ENCODE peak calls at places on chromosomes 2 and 18, in seven cellular contexts. One of them, this sample, is unnamed.

GRCh38 chr2:19736191-19736831 is 165.5 kb downstream of the TTC32 start:
- DNase-seq in neural progenitor cell: no peak
- DNase-seq in NCI-H2029: no peak
- DNase-seq in NAMALWA: no peak
- DNase-seq in activated CD8-positive, alpha-beta memory T cell treated with anti-CD3 and anti-CD28 coated beads for 1 hour: no peak
- DNase-seq in stimulated activated CD4-positive, alpha-beta T cell treated with anti-CD3 and anti-CD28 coated beads, Interleukin-1b, Interleukin-23, amount 100 ng/mL, for 1 hour: no peak
- DNase-seq in AG04449: no peak
- DNase-seq in this sample: no peak

GRCh38 chr2:143830476-143830875 is 689.4 kb downstream of the ZEB2 start:
- DNase-seq in neural progenitor cell: no peak
- DNase-seq in stimulated activated CD4-positive, alpha-beta T cell treated with anti-CD3 and anti-CD28 coated beads, Interleukin-1b, Interleukin-23, amount 100 ng/mL, for 1 hour: no peak
- DNase-seq in NCI-H2029: no peak
- DNase-seq in AG04449: no peak
- DNase-seq in activated CD8-positive, alpha-beta memory T cell treated with anti-CD3 and anti-CD28 coated beads for 1 hour: no peak
- DNase-seq in NAMALWA: no peak
- DNase-seq in this sample: no peak

GRCh38 chr2:222319576-222320440 is 21.0 kb upstream of the PAX3 start:
- DNase-seq in activated CD8-positive, alpha-beta memory T cell treated with anti-CD3 and anti-CD28 coated beads for 1 hour: no peak
- DNase-seq in NAMALWA: no peak
- DNase-seq in AG04449: no peak
- DNase-seq in neural progenitor cell: no peak
- DNase-seq in stimulated activated CD4-positive, alpha-beta T cell treated with anti-CD3 and anti-CD28 coated beads, Interleukin-1b, Interleukin-23, amount 100 ng/mL, for 1 hour: no peak
- DNase-seq in NCI-H2029: peak
- DNase-seq in this sample: no peak

GRCh38 chr2:145845207-145845894 is 1325.4 kb upstream of the ZEB2 start:
- DNase-seq in AG04449: no peak
- DNase-seq in neural progenitor cell: no peak
- DNase-seq in activated CD8-positive, alpha-beta memory T cell treated with anti-CD3 and anti-CD28 coated beads for 1 hour: no peak
- DNase-seq in NCI-H2029: peak
- DNase-seq in stimulated activated CD4-positive, alpha-beta T cell treated with anti-CD3 and anti-CD28 coated beads, Interleukin-1b, Interleukin-23, amount 100 ng/mL, for 1 hour: no peak
- DNase-seq in NAMALWA: peak
- DNase-seq in this sample: no peak

GRCh38 chr2:144181006-144181405 is 338.9 kb downstream of the ZEB2 start:
- DNase-seq in activated CD8-positive, alpha-beta memory T cell treated with anti-CD3 and anti-CD28 coated beads for 1 hour: no peak
- DNase-seq in NAMALWA: no peak
- DNase-seq in stimulated activated CD4-positive, alpha-beta T cell treated with anti-CD3 and anti-CD28 coated beads, Interleukin-1b, Interleukin-23, amount 100 ng/mL, for 1 hour: no peak
- DNase-seq in NCI-H2029: no peak
- DNase-seq in neural progenitor cell: no peak
- DNase-seq in AG04449: peak
- DNase-seq in this sample: no peak

GRCh38 chr18:44742741-44743311 is 62.1 kb downstream of the SETBP1 start:
- DNase-seq in stimulated activated CD4-positive, alpha-beta T cell treated with anti-CD3 and anti-CD28 coated beads, Interleukin-1b, Interleukin-23, amount 100 ng/mL, for 1 hour: no peak
- DNase-seq in NCI-H2029: peak
- DNase-seq in NAMALWA: no peak
- DNase-seq in AG04449: no peak
- DNase-seq in activated CD8-positive, alpha-beta memory T cell treated with anti-CD3 and anti-CD28 coated beads for 1 hour: no peak
- DNase-seq in neural progenitor cell: peak
- DNase-seq in this sample: peak

GRCh38 chr2:128291161-128291843 is 27.4 kb downstream of the HS6ST1 start:
- DNase-seq in AG04449: no peak
- DNase-seq in NCI-H2029: no peak
- DNase-seq in NAMALWA: no peak
- DNase-seq in stimulated activated CD4-positive, alpha-beta T cell treated with anti-CD3 and anti-CD28 coated beads, Interleukin-1b, Interleukin-23, amount 100 ng/mL, for 1 hour: no peak
- DNase-seq in neural progenitor cell: no peak
- DNase-seq in activated CD8-positive, alpha-beta memory T cell treated with anti-CD3 and anti-CD28 coated beads for 1 hour: no peak
- DNase-seq in this sample: no peak

GRCh38 chr2:209395232-209395631 is 28.6 kb upstream of the MAP2 start:
- DNase-seq in stimulated activated CD4-positive, alpha-beta T cell treated with anti-CD3 and anti-CD28 coated beads, Interleukin-1b, Interleukin-23, amount 100 ng/mL, for 1 hour: no peak
- DNase-seq in activated CD8-positive, alpha-beta memory T cell treated with anti-CD3 and anti-CD28 coated beads for 1 hour: no peak
- DNase-seq in NAMALWA: no peak
- DNase-seq in AG04449: no peak
- DNase-seq in NCI-H2029: no peak
- DNase-seq in neural progenitor cell: no peak
- DNase-seq in this sample: no peak

GRCh38 chr18:77448046-77448445 is 198.4 kb downstream of the GALR1 start:
- DNase-seq in AG04449: no peak
- DNase-seq in activated CD8-positive, alpha-beta memory T cell treated with anti-CD3 and anti-CD28 coated beads for 1 hour: no peak
- DNase-seq in NAMALWA: no peak
- DNase-seq in NCI-H2029: no peak
- DNase-seq in neural progenitor cell: no peak
- DNase-seq in stimulated activated CD4-positive, alpha-beta T cell treated with anti-CD3 and anti-CD28 coated beads, Interleukin-1b, Interleukin-23, amount 100 ng/mL, for 1 hour: no peak
- DNase-seq in this sample: no peak

GRCh38 chr18:48550101-48550729 is 11.4 kb downstream of the CTIF start:
- DNase-seq in NAMALWA: no peak
- DNase-seq in neural progenitor cell: no peak
- DNase-seq in stimulated activated CD4-positive, alpha-beta T cell treated with anti-CD3 and anti-CD28 coated beads, Interleukin-1b, Interleukin-23, amount 100 ng/mL, for 1 hour: no peak
- DNase-seq in NCI-H2029: no peak
- DNase-seq in AG04449: no peak
- DNase-seq in activated CD8-positive, alpha-beta memory T cell treated with anti-CD3 and anti-CD28 coated beads for 1 hour: no peak
- DNase-seq in this sample: no peak

GRCh38 chr2:43343573-43344304 is 117.3 kb upstream of the ZFP36L2 start:
- DNase-seq in NCI-H2029: peak
- DNase-seq in AG04449: peak
- DNase-seq in activated CD8-positive, alpha-beta memory T cell treated with anti-CD3 and anti-CD28 coated beads for 1 hour: no peak
- DNase-seq in neural progenitor cell: no peak
- DNase-seq in NAMALWA: no peak
- DNase-seq in stimulated activated CD4-positive, alpha-beta T cell treated with anti-CD3 and anti-CD28 coated beads, Interleukin-1b, Interleukin-23, amount 100 ng/mL, for 1 hour: no peak
- DNase-seq in this sample: peak

GRCh38 chr2:86300496-86300895 is 36.9 kb downstream of the REEP1 start:
- DNase-seq in NAMALWA: no peak
- DNase-seq in AG04449: no peak
- DNase-seq in stimulated activated CD4-positive, alpha-beta T cell treated with anti-CD3 and anti-CD28 coated beads, Interleukin-1b, Interleukin-23, amount 100 ng/mL, for 1 hour: no peak
- DNase-seq in neural progenitor cell: no peak
- DNase-seq in activated CD8-positive, alpha-beta memory T cell treated with anti-CD3 and anti-CD28 coated beads for 1 hour: no peak
- DNase-seq in NCI-H2029: no peak
- DNase-seq in this sample: no peak

GRCh38 chr2:31337197-31337596 is 77.3 kb downstream of the XDH start:
- DNase-seq in NCI-H2029: no peak
- DNase-seq in neural progenitor cell: no peak
- DNase-seq in stimulated activated CD4-positive, alpha-beta T cell treated with anti-CD3 and anti-CD28 coated beads, Interleukin-1b, Interleukin-23, amount 100 ng/mL, for 1 hour: no peak
- DNase-seq in activated CD8-positive, alpha-beta memory T cell treated with anti-CD3 and anti-CD28 coated beads for 1 hour: no peak
- DNase-seq in AG04449: no peak
- DNase-seq in NAMALWA: no peak
- DNase-seq in this sample: no peak

GRCh38 chr2:190136259-190136658 is 73.7 kb upstream of the MSTN start:
- DNase-seq in activated CD8-positive, alpha-beta memory T cell treated with anti-CD3 and anti-CD28 coated beads for 1 hour: no peak
- DNase-seq in NCI-H2029: no peak
- DNase-seq in AG04449: no peak
- DNase-seq in NAMALWA: no peak
- DNase-seq in neural progenitor cell: no peak
- DNase-seq in stimulated activated CD4-positive, alpha-beta T cell treated with anti-CD3 and anti-CD28 coated beads, Interleukin-1b, Interleukin-23, amount 100 ng/mL, for 1 hour: no peak
- DNase-seq in this sample: no peak

GRCh38 chr18:13267517-13267916 is 49.0 kb downstream of the LDLRAD4 start:
- DNase-seq in NAMALWA: no peak
- DNase-seq in AG04449: no peak
- DNase-seq in NCI-H2029: no peak
- DNase-seq in neural progenitor cell: no peak
- DNase-seq in activated CD8-positive, alpha-beta memory T cell treated with anti-CD3 and anti-CD28 coated beads for 1 hour: no peak
- DNase-seq in stimulated activated CD4-positive, alpha-beta T cell treated with anti-CD3 and anti-CD28 coated beads, Interleukin-1b, Interleukin-23, amount 100 ng/mL, for 1 hour: no peak
- DNase-seq in this sample: no peak

GRCh38 chr2:181780159-181781081 is 100.1 kb upstream of the NEUROD1 start:
- DNase-seq in stimulated activated CD4-positive, alpha-beta T cell treated with anti-CD3 and anti-CD28 coated beads, Interleukin-1b, Interleukin-23, amount 100 ng/mL, for 1 hour: no peak
- DNase-seq in NCI-H2029: no peak
- DNase-seq in AG04449: no peak
- DNase-seq in activated CD8-positive, alpha-beta memory T cell treated with anti-CD3 and anti-CD28 coated beads for 1 hour: no peak
- DNase-seq in neural progenitor cell: no peak
- DNase-seq in NAMALWA: no peak
- DNase-seq in this sample: no peak

GRCh38 chr2:116988303-116988702 is 826.2 kb upstream of the DDX18 start:
- DNase-seq in neural progenitor cell: no peak
- DNase-seq in stimulated activated CD4-positive, alpha-beta T cell treated with anti-CD3 and anti-CD28 coated beads, Interleukin-1b, Interleukin-23, amount 100 ng/mL, for 1 hour: no peak
- DNase-seq in NAMALWA: no peak
- DNase-seq in AG04449: no peak
- DNase-seq in NCI-H2029: no peak
- DNase-seq in activated CD8-positive, alpha-beta memory T cell treated with anti-CD3 and anti-CD28 coated beads for 1 hour: no peak
- DNase-seq in this sample: no peak

GRCh38 chr2:127607399-127607908 is 38.5 kb upstream of the GPR17 start:
- DNase-seq in neural progenitor cell: no peak
- DNase-seq in NAMALWA: no peak
- DNase-seq in stimulated activated CD4-positive, alpha-beta T cell treated with anti-CD3 and anti-CD28 coated beads, Interleukin-1b, Interleukin-23, amount 100 ng/mL, for 1 hour: no peak
- DNase-seq in NCI-H2029: no peak
- DNase-seq in AG04449: no peak
- DNase-seq in activated CD8-positive, alpha-beta memory T cell treated with anti-CD3 and anti-CD28 coated beads for 1 hour: no peak
- DNase-seq in this sample: no peak

GRCh38 chr2:61786876-61787275 is 67.0 kb downstream of the FAM161A start:
- DNase-seq in neural progenitor cell: no peak
- DNase-seq in activated CD8-positive, alpha-beta memory T cell treated with anti-CD3 and anti-CD28 coated beads for 1 hour: no peak
- DNase-seq in AG04449: no peak
- DNase-seq in NAMALWA: no peak
- DNase-seq in stimulated activated CD4-positive, alpha-beta T cell treated with anti-CD3 and anti-CD28 coated beads, Interleukin-1b, Interleukin-23, amount 100 ng/mL, for 1 hour: no peak
- DNase-seq in NCI-H2029: no peak
- DNase-seq in this sample: no peak

GRCh38 chr2:173866858-173867620 is 98.1 kb downstream of the SP3 start:
- DNase-seq in NAMALWA: no peak
- DNase-seq in AG04449: no peak
- DNase-seq in activated CD8-positive, alpha-beta memory T cell treated with anti-CD3 and anti-CD28 coated beads for 1 hour: no peak
- DNase-seq in NCI-H2029: peak
- DNase-seq in neural progenitor cell: peak
- DNase-seq in stimulated activated CD4-positive, alpha-beta T cell treated with anti-CD3 and anti-CD28 coated beads, Interleukin-1b, Interleukin-23, amount 100 ng/mL, for 1 hour: no peak
- DNase-seq in this sample: no peak

GRCh38 chr2:188678921-188679320 is 295.3 kb upstream of the COL3A1 start:
- DNase-seq in NAMALWA: no peak
- DNase-seq in neural progenitor cell: no peak
- DNase-seq in NCI-H2029: no peak
- DNase-seq in activated CD8-positive, alpha-beta memory T cell treated with anti-CD3 and anti-CD28 coated beads for 1 hour: no peak
- DNase-seq in stimulated activated CD4-positive, alpha-beta T cell treated with anti-CD3 and anti-CD28 coated beads, Interleukin-1b, Interleukin-23, amount 100 ng/mL, for 1 hour: no peak
- DNase-seq in AG04449: peak
- DNase-seq in this sample: no peak

GRCh38 chr2:170582747-170583463 is 132.2 kb upstream of the SP5 start:
- DNase-seq in activated CD8-positive, alpha-beta memory T cell treated with anti-CD3 and anti-CD28 coated beads for 1 hour: no peak
- DNase-seq in neural progenitor cell: peak
- DNase-seq in NCI-H2029: no peak
- DNase-seq in stimulated activated CD4-positive, alpha-beta T cell treated with anti-CD3 and anti-CD28 coated beads, Interleukin-1b, Interleukin-23, amount 100 ng/mL, for 1 hour: no peak
- DNase-seq in AG04449: no peak
- DNase-seq in NAMALWA: no peak
- DNase-seq in this sample: no peak

GRCh38 chr2:37631698-37632097 is 39.7 kb downstream of the CDC42EP3 start:
- DNase-seq in NCI-H2029: no peak
- DNase-seq in AG04449: no peak
- DNase-seq in neural progenitor cell: no peak
- DNase-seq in activated CD8-positive, alpha-beta memory T cell treated with anti-CD3 and anti-CD28 coated beads for 1 hour: no peak
- DNase-seq in stimulated activated CD4-positive, alpha-beta T cell treated with anti-CD3 and anti-CD28 coated beads, Interleukin-1b, Interleukin-23, amount 100 ng/mL, for 1 hour: no peak
- DNase-seq in NAMALWA: no peak
- DNase-seq in this sample: no peak

GRCh38 chr2:74441690-74442482 is at the start of gene RTKN:
- DNase-seq in activated CD8-positive, alpha-beta memory T cell treated with anti-CD3 and anti-CD28 coated beads for 1 hour: no peak
- DNase-seq in neural progenitor cell: peak
- DNase-seq in NCI-H2029: peak
- DNase-seq in NAMALWA: no peak
- DNase-seq in AG04449: no peak
- DNase-seq in stimulated activated CD4-positive, alpha-beta T cell treated with anti-CD3 and anti-CD28 coated beads, Interleukin-1b, Interleukin-23, amount 100 ng/mL, for 1 hour: no peak
- DNase-seq in this sample: no peak

GRCh38 chr2:53442783-53443182 is 324.8 kb upstream of the CHAC2 start:
- DNase-seq in NAMALWA: no peak
- DNase-seq in neural progenitor cell: peak
- DNase-seq in activated CD8-positive, alpha-beta memory T cell treated with anti-CD3 and anti-CD28 coated beads for 1 hour: no peak
- DNase-seq in AG04449: no peak
- DNase-seq in NCI-H2029: no peak
- DNase-seq in stimulated activated CD4-positive, alpha-beta T cell treated with anti-CD3 and anti-CD28 coated beads, Interleukin-1b, Interleukin-23, amount 100 ng/mL, for 1 hour: no peak
- DNase-seq in this sample: no peak

GRCh38 chr2:54572262-54572635 is 116.1 kb downstream of the SPTBN1 start:
- DNase-seq in activated CD8-positive, alpha-beta memory T cell treated with anti-CD3 and anti-CD28 coated beads for 1 hour: no peak
- DNase-seq in NAMALWA: peak
- DNase-seq in AG04449: no peak
- DNase-seq in stimulated activated CD4-positive, alpha-beta T cell treated with anti-CD3 and anti-CD28 coated beads, Interleukin-1b, Interleukin-23, amount 100 ng/mL, for 1 hour: no peak
- DNase-seq in neural progenitor cell: no peak
- DNase-seq in NCI-H2029: peak
- DNase-seq in this sample: peak

GRCh38 chr2:239625913-239626734 is 225.3 kb upstream of the HDAC4 start:
- DNase-seq in neural progenitor cell: no peak
- DNase-seq in stimulated activated CD4-positive, alpha-beta T cell treated with anti-CD3 and anti-CD28 coated beads, Interleukin-1b, Interleukin-23, amount 100 ng/mL, for 1 hour: no peak
- DNase-seq in AG04449: no peak
- DNase-seq in NCI-H2029: no peak
- DNase-seq in NAMALWA: peak
- DNase-seq in activated CD8-positive, alpha-beta memory T cell treated with anti-CD3 and anti-CD28 coated beads for 1 hour: no peak
- DNase-seq in this sample: no peak

GRCh38 chr2:88737385-88737784 is 45.9 kb downstream of the RPIA start:
- DNase-seq in AG04449: no peak
- DNase-seq in stimulated activated CD4-positive, alpha-beta T cell treated with anti-CD3 and anti-CD28 coated beads, Interleukin-1b, Interleukin-23, amount 100 ng/mL, for 1 hour: no peak
- DNase-seq in neural progenitor cell: no peak
- DNase-seq in NAMALWA: no peak
- DNase-seq in NCI-H2029: no peak
- DNase-seq in activated CD8-positive, alpha-beta memory T cell treated with anti-CD3 and anti-CD28 coated beads for 1 hour: no peak
- DNase-seq in this sample: peak

GRCh38 chr2:25109822-25110221 is 58.6 kb downstream of the POMC start:
- DNase-seq in neural progenitor cell: no peak
- DNase-seq in NCI-H2029: no peak
- DNase-seq in NAMALWA: no peak
- DNase-seq in stimulated activated CD4-positive, alpha-beta T cell treated with anti-CD3 and anti-CD28 coated beads, Interleukin-1b, Interleukin-23, amount 100 ng/mL, for 1 hour: no peak
- DNase-seq in activated CD8-positive, alpha-beta memory T cell treated with anti-CD3 and anti-CD28 coated beads for 1 hour: no peak
- DNase-seq in AG04449: no peak
- DNase-seq in this sample: no peak

GRCh38 chr2:173077506-173078177 is 2.0 kb downstream of the MAP3K20 start:
- DNase-seq in NAMALWA: no peak
- DNase-seq in AG04449: no peak
- DNase-seq in neural progenitor cell: no peak
- DNase-seq in NCI-H2029: no peak
- DNase-seq in activated CD8-positive, alpha-beta memory T cell treated with anti-CD3 and anti-CD28 coated beads for 1 hour: no peak
- DNase-seq in stimulated activated CD4-positive, alpha-beta T cell treated with anti-CD3 and anti-CD28 coated beads, Interleukin-1b, Interleukin-23, amount 100 ng/mL, for 1 hour: no peak
- DNase-seq in this sample: no peak

GRCh38 chr2:171939754-171940093 is 17.5 kb downstream of the HAT1 start:
- DNase-seq in stimulated activated CD4-positive, alpha-beta T cell treated with anti-CD3 and anti-CD28 coated beads, Interleukin-1b, Interleukin-23, amount 100 ng/mL, for 1 hour: no peak
- DNase-seq in NAMALWA: no peak
- DNase-seq in AG04449: no peak
- DNase-seq in neural progenitor cell: no peak
- DNase-seq in NCI-H2029: no peak
- DNase-seq in activated CD8-positive, alpha-beta memory T cell treated with anti-CD3 and anti-CD28 coated beads for 1 hour: no peak
- DNase-seq in this sample: no peak

GRCh38 chr2:128774320-128775063 is 455.8 kb upstream of the HS6ST1 start:
- DNase-seq in AG04449: no peak
- DNase-seq in NCI-H2029: no peak
- DNase-seq in stimulated activated CD4-positive, alpha-beta T cell treated with anti-CD3 and anti-CD28 coated beads, Interleukin-1b, Interleukin-23, amount 100 ng/mL, for 1 hour: no peak
- DNase-seq in activated CD8-positive, alpha-beta memory T cell treated with anti-CD3 and anti-CD28 coated beads for 1 hour: no peak
- DNase-seq in neural progenitor cell: no peak
- DNase-seq in NAMALWA: no peak
- DNase-seq in this sample: no peak

GRCh38 chr2:221289389-221289788 is 282.7 kb downstream of the EPHA4 start:
- DNase-seq in stimulated activated CD4-positive, alpha-beta T cell treated with anti-CD3 and anti-CD28 coated beads, Interleukin-1b, Interleukin-23, amount 100 ng/mL, for 1 hour: no peak
- DNase-seq in NCI-H2029: no peak
- DNase-seq in AG04449: no peak
- DNase-seq in activated CD8-positive, alpha-beta memory T cell treated with anti-CD3 and anti-CD28 coated beads for 1 hour: no peak
- DNase-seq in NAMALWA: peak
- DNase-seq in neural progenitor cell: peak
- DNase-seq in this sample: peak

GRCh38 chr2:120219291-120219690 is 3.9 kb downstream of the TMEM185B start:
- DNase-seq in neural progenitor cell: no peak
- DNase-seq in stimulated activated CD4-positive, alpha-beta T cell treated with anti-CD3 and anti-CD28 coated beads, Interleukin-1b, Interleukin-23, amount 100 ng/mL, for 1 hour: no peak
- DNase-seq in NAMALWA: no peak
- DNase-seq in AG04449: no peak
- DNase-seq in NCI-H2029: no peak
- DNase-seq in activated CD8-positive, alpha-beta memory T cell treated with anti-CD3 and anti-CD28 coated beads for 1 hour: no peak
- DNase-seq in this sample: no peak

GRCh38 chr18:67290421-67290820 is 226.1 kb downstream of the DSEL start:
- DNase-seq in activated CD8-positive, alpha-beta memory T cell treated with anti-CD3 and anti-CD28 coated beads for 1 hour: no peak
- DNase-seq in NAMALWA: no peak
- DNase-seq in neural progenitor cell: no peak
- DNase-seq in NCI-H2029: no peak
- DNase-seq in stimulated activated CD4-positive, alpha-beta T cell treated with anti-CD3 and anti-CD28 coated beads, Interleukin-1b, Interleukin-23, amount 100 ng/mL, for 1 hour: no peak
- DNase-seq in AG04449: no peak
- DNase-seq in this sample: no peak

GRCh38 chr2:207437136-207437856 is 92.5 kb upstream of the CREB1 start:
- DNase-seq in neural progenitor cell: no peak
- DNase-seq in activated CD8-positive, alpha-beta memory T cell treated with anti-CD3 and anti-CD28 coated beads for 1 hour: no peak
- DNase-seq in NAMALWA: no peak
- DNase-seq in stimulated activated CD4-positive, alpha-beta T cell treated with anti-CD3 and anti-CD28 coated beads, Interleukin-1b, Interleukin-23, amount 100 ng/mL, for 1 hour: no peak
- DNase-seq in NCI-H2029: peak
- DNase-seq in AG04449: no peak
- DNase-seq in this sample: no peak

This sample was measured in BJ.